ENCODE peak calls at places on chromosomes 11 and 22, in six cellular contexts. A is body of pancreas, G is left ventricle myocardium inferior, C is colonic mucosa, P is MM.1S, H is heart left ventricle. S is an unnamed sample.

GRCh38 chr11:85718991-85719807 is 33.2 kb upstream of the CCDC89 start:
- DNase-seq in P (no peak), H (peak; percentile 61), G (peak; percentile 30), C (no peak), A (no peak), S (no peak)

GRCh38 chr11:118434123-118434552 is 2.2 kb upstream of the KMT2A start:
- DNase-seq in C (no peak), H (no peak), P (no peak), A (no peak), G (no peak), S (no peak)

GRCh38 chr11:79434263-79434662 is 6.6 kb downstream of the TENM4 start:
- DNase-seq in C (no peak), P (no peak), G (no peak), H (no peak), A (no peak), S (no peak)

GRCh38 chr11:46916669-46917108 is 1.7 kb downstream of the LRP4 start:
- DNase-seq in P (no peak), C (peak; percentile 62), A (peak; percentile 47), G (peak; percentile 70), H (peak; percentile 75), S (peak; percentile 6)

GRCh38 chr11:89220684-89221339 is 43.1 kb downstream of the TYR start:
- DNase-seq in C (no peak), H (no peak), G (no peak), P (no peak), A (no peak), S (no peak)

GRCh38 chr22:44196731-44197131 is 16.0 kb downstream of the PARVG start:
- DNase-seq in A (no peak), C (no peak), H (no peak), P (no peak), G (no peak), S (no peak)

GRCh38 chr22:33781396-33781795 is 138.9 kb downstream of the LARGE1 start:
- DNase-seq in P (no peak), G (no peak), H (no peak), A (no peak), C (no peak), S (no peak)

GRCh38 chr22:27748355-27749168 is 53.0 kb downstream of the MN1 start:
- DNase-seq in A (no peak), G (no peak), H (no peak), P (no peak), C (no peak), S (no peak)

GRCh38 chr22:48894064-48894671 is 933.5 kb downstream of the BRD1 start:
- DNase-seq in C (peak; percentile 10), A (no peak), P (no peak), H (peak; percentile 52), G (no peak), S (no peak)

GRCh38 chr11:70733327-70734325 is 335.3 kb downstream of the CTTN start:
- DNase-seq in H (no peak), G (no peak), C (no peak), A (no peak), P (no peak), S (no peak)

GRCh38 chr22:49087163-49087562 is 740.5 kb downstream of the BRD1 start:
- DNase-seq in G (no peak), C (no peak), H (no peak), A (no peak), P (no peak), S (no peak)

GRCh38 chr11:44989831-44990566 is 39.3 kb upstream of the TP53I11 start:
- DNase-seq in C (no peak), P (no peak), G (peak; percentile 86), H (peak; percentile 86), A (peak; percentile 86), S (no peak)

GRCh38 chr11:47241740-47242400 is 6.7 kb downstream of the ACP2 start:
- DNase-seq in G (no peak), H (no peak), C (no peak), A (no peak), P (no peak), S (no peak)

GRCh38 chr11:118899706-118900360 is 16.1 kb downstream of the CXCR5 start:
- DNase-seq in H (no peak), C (no peak), G (no peak), A (no peak), P (no peak), S (no peak)

GRCh38 chr11:31117038-31117437 is 252.5 kb downstream of the DCDC1 start:
- DNase-seq in H (no peak), A (no peak), G (no peak), C (no peak), P (no peak), S (no peak)

GRCh38 chr11:34395916-34396555 is 38.2 kb upstream of the ABTB2 start:
- DNase-seq in P (no peak), C (no peak), A (no peak), G (no peak), H (no peak), S (no peak)

GRCh38 chr22:42994276-42994916 is 20.6 kb downstream of the PACSIN2 start:
- DNase-seq in P (no peak), C (no peak), G (no peak), H (no peak), A (no peak), S (no peak)

GRCh38 chr11:64537876-64538275 is 53.1 kb upstream of the SLC22A12 start:
- DNase-seq in A (no peak), C (no peak), H (no peak), P (no peak), G (no peak), S (no peak)
- H3K27me3 ChIP-seq in A (no peaks in the 10 kb centered on the region), C (no peaks in the 10 kb centered on the region), H (peaks cover 3% of the 10 kb centered on the region), P (peaks cover 100% of the 10 kb centered on the region), G (peaks cover 69% of the 10 kb centered on the region), S (peaks cover 14% of the 10 kb centered on the region)

GRCh38 chr11:95232666-95233065 is 1.7 kb upstream of the SESN3 start:
- DNase-seq in G (no peak), H (no peak), C (no peak), P (peak; percentile 59), A (no peak), S (no peak)

GRCh38 chr11:95231881-95232605 is 1.0 kb upstream of the SESN3 start:
- DNase-seq in G (peak; percentile 66), P (peak; percentile 75), C (peak; percentile 72), H (peak; percentile 76), A (peak; percentile 74), S (peak; percentile 60)

GRCh38 chr11:95230054-95231034 is 658 bp downstream of the SESN3 start:
- DNase-seq in A (peak; percentile 24), P (peak; percentile 34), C (peak; percentile 43), H (no peak), G (no peak), S (peak; percentile 36)

GRCh38 chr11:95229199-95230053 is 1.6 kb downstream of the SESN3 start:
- DNase-seq in C (peak; percentile 45), H (no peak), A (no peak), G (no peak), P (peak; percentile 21), S (no peak)

GRCh38 chr11:95231126-95231880 is at the start of gene SESN3:
- DNase-seq in G (peak; percentile 98), A (peak; percentile 98), C (peak; percentile 98), P (peak; percentile 99), H (peak; percentile 99), S (peak; percentile 99)
- TF ChIP-seq CTCF in G (no peak), A (no peak), C (no peak), P (no peak), H (peak; percentile 39), S (no peak)

DNA sequence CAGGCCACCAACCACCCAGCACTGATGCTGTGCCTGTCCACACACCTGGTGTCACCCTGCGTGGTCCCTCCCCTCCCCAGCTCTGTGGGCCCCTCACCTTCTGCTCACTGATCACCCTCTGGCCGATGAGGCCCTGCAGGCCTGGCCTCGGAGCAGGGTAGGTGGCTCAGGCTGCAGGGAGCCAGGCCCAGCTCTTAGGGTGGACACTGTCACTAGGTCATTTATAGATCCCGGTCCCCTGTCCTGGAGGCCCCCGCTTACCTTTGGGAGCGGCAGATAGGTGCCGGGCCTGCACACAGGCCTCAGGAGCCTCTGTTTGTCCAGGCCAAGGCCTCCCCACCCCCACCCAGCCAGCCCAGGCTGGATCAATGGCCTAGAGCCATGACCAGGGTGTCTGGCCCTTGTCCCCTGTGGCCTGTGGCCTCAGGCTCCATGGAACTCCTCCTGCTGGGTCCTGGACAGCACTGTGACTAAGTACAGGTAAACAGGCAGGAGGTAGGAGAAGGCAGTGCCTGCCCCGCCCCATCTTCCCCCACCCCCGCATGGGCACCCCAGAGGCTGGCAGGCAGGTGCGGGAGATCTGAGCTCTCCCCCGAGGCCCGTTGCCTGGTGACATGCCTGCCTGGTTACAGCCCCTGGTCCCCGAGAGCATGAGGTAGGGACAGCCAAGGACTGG is at the start of gene TMPRSS6:
- DNase-seq in P (no peak), A (no peak), G (no peak), H (no peak), C (no peak), S (no peak)
- H3K27ac ChIP-seq in P (no peak within 1 kb of the TSS), A (no peak within 1 kb of the TSS), G (no peak within 1 kb of the TSS), H (no peak within 1 kb of the TSS), C (no peak within 1 kb of the TSS), S (no peak within 1 kb of the TSS)

GRCh38 chr11:20161923-20162322 is 1.6 kb upstream of the DBX1 start:
- DNase-seq in C (no peak), H (no peak), P (no peak), A (no peak), G (no peak), S (no peak)

GRCh38 chr11:20164152-20164551 is 3.9 kb upstream of the DBX1 start:
- DNase-seq in G (no peak), P (no peak), A (no peak), H (no peak), C (no peak), S (no peak)

GRCh38 chr11:20163778-20164133 is 3.5 kb upstream of the DBX1 start:
- DNase-seq in G (no peak), P (no peak), A (no peak), H (no peak), C (no peak), S (no peak)

GRCh38 chr11:20162340-20162739 is 2.1 kb upstream of the DBX1 start:
- DNase-seq in P (no peak), A (no peak), H (no peak), G (no peak), C (no peak), S (no peak)

DNA sequence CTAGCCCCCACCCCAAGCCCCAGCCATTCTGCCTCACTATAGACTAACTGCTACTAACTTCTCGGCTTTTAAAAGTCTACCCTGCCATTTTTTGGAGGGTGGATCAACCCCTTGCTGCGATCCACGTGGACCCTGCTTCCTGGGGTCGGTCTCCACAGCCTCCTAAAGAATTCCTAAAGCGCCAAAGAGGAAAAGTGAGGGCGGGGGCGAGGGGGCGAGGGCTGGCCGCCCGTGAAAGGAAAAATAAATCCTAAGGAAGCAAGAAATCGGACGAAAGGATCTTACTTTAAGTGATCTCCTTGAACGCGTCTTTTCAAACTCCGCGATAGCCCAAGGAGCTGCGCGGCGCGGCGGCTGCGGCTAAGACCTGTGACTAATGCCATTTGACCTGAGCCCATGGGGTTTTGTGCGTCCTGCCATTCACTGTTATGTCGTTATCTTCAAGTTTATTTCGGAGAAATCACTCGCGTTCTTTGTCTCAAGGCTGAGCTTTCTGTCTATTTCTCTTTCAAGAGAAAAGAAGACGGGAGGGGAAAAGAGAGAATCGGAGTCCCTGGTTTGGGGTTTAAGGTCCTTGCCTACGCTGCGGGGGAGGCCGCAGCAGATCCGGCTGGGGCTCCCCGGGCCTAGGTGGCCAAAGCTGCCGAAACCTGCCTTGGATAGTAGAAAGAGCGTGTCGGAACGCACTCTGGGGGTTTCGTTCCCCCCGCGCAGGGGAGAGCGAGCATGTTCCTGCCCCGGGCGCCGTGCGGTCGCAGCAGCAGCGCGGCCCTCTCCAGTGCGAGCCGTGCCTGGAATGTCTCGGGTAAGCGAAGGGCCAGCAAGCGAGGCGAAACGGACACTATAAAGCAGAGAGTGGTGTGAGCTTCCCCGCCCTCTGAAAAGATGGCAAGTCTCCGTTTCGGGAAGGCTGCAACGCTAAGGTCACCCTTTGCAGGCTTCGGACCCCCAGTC is 2.8 kb upstream of the DBX1 start:
- DNase-seq in C (no peak), A (no peak), G (no peak), P (no peak), H (no peak), S (no peak)
- H3K27me3 ChIP-seq in C (peaks cover 71% of the 10 kb centered on the region), A (peaks cover 21% of the 10 kb centered on the region), G (peaks cover 100% of the 10 kb centered on the region), P (peaks cover 59% of the 10 kb centered on the region), H (peaks cover 99% of the 10 kb centered on the region), S (peaks cover 91% of the 10 kb centered on the region)